ENCODE peak calls at places on chromosome 9, in ten cellular contexts. T, P, K, W, F, O, S, D, B and Y are unnamed samples.

GRCh38 chr9:447230-448025 is 232.8 kb downstream of the DOCK8 start:
- DNase-seq in T (no peak), D (no peak), W (peak; percentile 65), K (peak; percentile 55), F (peak; percentile 58), O (no peak), B (no peak), S (no peak), P (no peak), Y (no peak)

GRCh38 chr9:133767625-133768024 is 29.5 kb upstream of the SARDH start:
- DNase-seq in S (no peak), K (no peak), D (peak; percentile 39), B (no peak), O (no peak), W (no peak), T (no peak), F (no peak), P (no peak), Y (no peak)

GRCh38 chr9:108599571-108599970 is 256.2 kb downstream of the ACTL7B start:
- DNase-seq in S (no peak), T (no peak), D (no peak), F (no peak), W (no peak), O (no peak), P (no peak), K (no peak), B (no peak), Y (no peak)

GRCh38 chr9:14616188-14616982 is 76.8 kb downstream of the ZDHHC21 start:
- DNase-seq in P (peak; percentile 12), F (peak; percentile 10), T (no peak), B (no peak), S (peak; percentile 9), K (peak; percentile 6), O (no peak), D (no peak), W (peak; percentile 32), Y (peak; percentile 12)

GRCh38 chr9:99253772-99254431 is 31.8 kb downstream of the SEC61B start:
- DNase-seq in T (no peak), P (no peak), F (peak; percentile 37), S (no peak), D (peak; percentile 78), O (no peak), W (no peak), B (no peak), K (no peak), Y (peak; percentile 74)

GRCh38 chr9:7011395-7012067 is 253.8 kb downstream of the KDM4C start:
- DNase-seq in B (no peak), O (no peak), P (no peak), W (no peak), D (no peak), F (peak; percentile 3), T (no peak), S (no peak), K (no peak), Y (no peak)

GRCh38 chr9:19229725-19230355 is 653 bp upstream of the DENND4C start:
- DNase-seq in F (no peak), B (peak; percentile 80), K (peak; percentile 78), O (peak; percentile 41), T (no peak), D (peak; percentile 94), W (peak; percentile 36), S (peak; percentile 37), P (peak; percentile 64), Y (peak; percentile 53)

GRCh38 chr9:715743-716400 is 125.6 kb upstream of the DMRT1 start:
- DNase-seq in S (no peak), B (no peak), F (no peak), W (no peak), K (no peak), P (no peak), D (no peak), T (no peak), O (no peak), Y (no peak)

GRCh38 chr9:137832830-137833590 is 44.6 kb upstream of the CACNA1B start:
- DNase-seq in W (no peak), T (no peak), F (no peak), O (no peak), D (no peak), P (no peak), S (no peak), B (no peak), K (no peak), Y (no peak)

GRCh38 chr9:137832191-137832700 is 45.3 kb upstream of the CACNA1B start:
- DNase-seq in P (no peak), B (no peak), W (no peak), S (no peak), K (no peak), D (no peak), O (no peak), T (no peak), F (no peak), Y (no peak)

GRCh38 chr9:137836151-137836830 is 41.3 kb upstream of the CACNA1B start:
- DNase-seq in K (no peak), D (no peak), B (no peak), T (no peak), F (no peak), W (no peak), O (no peak), P (no peak), S (no peak), Y (no peak)

GRCh38 chr9:137834846-137835546 is 42.6 kb upstream of the CACNA1B start:
- DNase-seq in P (no peak), K (no peak), B (no peak), F (no peak), T (no peak), O (no peak), D (no peak), S (no peak), W (no peak), Y (no peak)

DNA sequence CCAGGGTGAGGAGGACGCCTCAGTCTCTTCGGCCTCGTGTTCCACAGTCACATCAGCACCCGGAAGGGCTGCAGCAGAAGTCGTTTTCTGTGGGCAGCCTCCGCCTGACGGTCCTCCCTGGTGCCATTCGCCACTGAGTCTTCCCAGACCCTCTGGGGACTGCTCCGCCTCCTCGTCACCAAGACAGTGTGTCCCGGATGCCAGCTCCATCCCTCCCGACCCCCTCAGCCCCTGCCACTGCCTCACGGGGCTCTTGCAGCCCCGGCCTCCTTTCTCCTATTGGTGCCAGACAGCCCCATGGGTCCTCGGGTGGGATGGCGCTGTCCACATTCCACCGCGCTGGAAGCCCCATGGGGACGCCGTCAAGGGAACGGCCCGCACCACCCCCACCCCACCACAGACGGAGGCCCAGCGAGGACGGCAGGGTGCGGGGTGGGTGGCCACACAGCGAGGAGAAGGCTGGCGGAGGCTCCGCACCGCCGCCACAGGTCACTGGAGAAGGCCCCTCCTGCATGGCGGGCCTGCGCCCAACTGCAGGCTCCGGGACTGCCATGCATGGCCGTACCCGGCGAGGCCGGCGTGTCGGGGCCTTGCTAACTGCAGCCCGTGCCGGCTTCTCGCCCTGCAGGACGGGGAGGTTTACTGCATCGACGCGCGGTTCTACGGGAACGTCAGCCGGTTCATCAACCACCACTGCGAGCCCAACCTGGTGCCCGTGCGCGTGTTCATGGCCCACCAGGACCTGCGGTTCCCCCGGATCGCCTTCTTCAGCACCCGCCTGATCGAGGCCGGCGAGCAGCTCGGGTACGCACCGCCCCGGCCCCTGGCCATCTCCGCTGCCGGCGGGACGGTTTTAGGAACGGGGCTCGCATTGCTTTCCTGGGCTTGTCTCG is 43.6 kb upstream of the CACNA1B start:
- DNase-seq in K (no peak), F (no peak), O (no peak), D (no peak), S (no peak), B (no peak), T (no peak), P (no peak), W (no peak), Y (no peak)
- H3K4me3 ChIP-seq in K (no peak overlapping the region), F (no peak overlapping the region), O (no peak overlapping the region), D (no peak overlapping the region), S (no peak overlapping the region), B (no peak overlapping the region), T (no peak overlapping the region), P (no peak overlapping the region), W (no peak overlapping the region), Y (no peak overlapping the region)

GRCh38 chr9:125399165-125399564 is 137.5 kb downstream of the GAPVD1 start:
- DNase-seq in P (peak; percentile 65), K (no peak), W (no peak), O (no peak), S (no peak), B (no peak), T (no peak), F (no peak), D (no peak), Y (no peak)

GRCh38 chr9:125397736-125398135 is 136.1 kb downstream of the GAPVD1 start:
- DNase-seq in P (no peak), B (no peak), K (no peak), T (no peak), S (no peak), W (no peak), F (no peak), D (no peak), O (no peak), Y (no peak)

GRCh38 chr9:125396799-125397198 is 135.2 kb downstream of the GAPVD1 start:
- DNase-seq in W (no peak), S (no peak), O (no peak), F (no peak), T (no peak), B (no peak), P (no peak), K (no peak), D (no peak), Y (no peak)

GRCh38 chr9:125399666-125400065 is 138.0 kb downstream of the GAPVD1 start:
- DNase-seq in T (no peak), B (no peak), D (no peak), O (no peak), K (no peak), F (no peak), S (no peak), P (no peak), W (no peak), Y (no peak)

DNA sequence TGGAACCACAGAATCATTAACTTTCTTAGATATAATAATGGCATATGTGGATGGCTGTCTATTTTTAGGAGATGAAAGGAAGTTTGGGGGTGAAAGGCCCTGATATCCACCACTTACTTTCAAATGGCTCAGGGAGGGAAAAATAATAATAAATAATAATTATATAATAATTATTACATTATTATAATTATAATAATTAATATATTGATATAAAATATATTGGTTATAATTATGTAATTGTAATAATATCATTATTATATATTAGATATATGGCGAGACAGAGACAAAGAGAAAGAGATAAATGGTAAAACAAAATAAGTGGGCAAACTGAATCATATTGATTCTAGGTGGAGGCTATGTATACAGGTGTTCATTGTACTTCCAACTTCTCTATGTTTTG is 136.6 kb downstream of the GAPVD1 start:
- DNase-seq in P (no peak), B (no peak), W (no peak), O (no peak), F (no peak), S (no peak), T (no peak), K (no peak), D (no peak), Y (no peak)
- H3K27ac ChIP-seq in P (no peak overlapping the region), B (no peak overlapping the region), W (no peak overlapping the region), O (no peak overlapping the region), F (no peak overlapping the region), S (no peak overlapping the region), T (no peak overlapping the region), K (no peak overlapping the region), D (no peak overlapping the region), Y (no peak overlapping the region)

DNA sequence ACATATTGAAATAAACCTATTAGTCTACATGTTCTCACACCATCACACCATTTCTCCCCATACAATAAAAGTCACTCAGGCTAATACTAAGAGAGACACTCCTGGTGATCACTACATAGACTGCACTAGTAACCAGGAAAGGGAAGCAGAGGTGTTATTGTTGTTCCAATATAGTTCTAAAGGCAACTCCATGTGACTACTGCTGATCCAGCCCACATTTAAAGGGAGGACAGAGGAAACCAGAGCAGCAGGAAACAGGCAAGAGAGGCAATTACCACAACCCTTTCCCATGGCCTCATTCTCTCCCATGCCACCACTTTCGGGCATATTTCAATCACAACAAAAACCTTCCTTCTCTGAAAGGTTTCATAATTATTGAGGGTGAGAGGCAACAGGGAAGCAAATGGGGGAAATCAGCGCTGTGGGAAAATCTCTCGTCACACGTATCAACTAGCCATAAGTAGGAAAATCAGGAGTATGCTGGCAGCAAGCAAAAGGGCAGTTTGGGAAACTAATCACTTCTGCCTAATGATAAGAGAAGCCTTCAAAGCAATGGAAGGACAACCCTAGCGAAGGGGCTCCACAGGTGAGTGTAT is 1.8 kb downstream of the UBAP2 start:
- DNase-seq in D (no peak), K (no peak), B (no peak), F (no peak), W (no peak), T (no peak), P (peak; percentile 24), O (no peak), S (no peak), Y (no peak)
- H3K4me3 ChIP-seq in D (no peak overlapping the region), K (peak overlapping the region; percentile 76), B (no peak overlapping the region), F (no peak overlapping the region), W (peak overlapping the region; percentile 93), T (no peak overlapping the region), P (peak overlapping the region; percentile 78), O (peak overlapping the region; percentile 99), S (peak overlapping the region; percentile 92), Y (no peak overlapping the region)

GRCh38 chr9:126989847-126990821 is 75.6 kb downstream of the RALGPS1 start:
- DNase-seq in B (peak; percentile 80), W (no peak), S (no peak), T (peak; percentile 88), O (peak; percentile 72), F (no peak), D (no peak), P (no peak), K (no peak), Y (no peak)
- H3K27ac ChIP-seq in B (no peak overlapping the region), W (no peak overlapping the region), S (no peak overlapping the region), T (peak overlapping the region; percentile 75), O (peak overlapping the region; percentile 63), F (no peak overlapping the region), D (peak overlapping the region; percentile 10), P (no peak overlapping the region), K (no peak overlapping the region), Y (no peak overlapping the region)